ENCODE peak calls at places on chromosomes 4 and X, in five cellular contexts. One of them, this sample, is unnamed.

GRCh38 chr4:173699841-173700475 is 169.9 kb upstream of the HAND2 start:
- DNase-seq in activated effector memory CD4-positive, alpha-beta T cell treated with Interleukin-2 at 50 U/mL for 16 hours: no peak
- DNase-seq in fibroblast of mammary gland: no peak
- DNase-seq in GM19239: no peak
- DNase-seq in LoVo: no peak
- DNase-seq in this sample: no peak

GRCh38 chrX:57156397-57157049 is 19.3 kb upstream of the SPIN2A start:
- DNase-seq in activated effector memory CD4-positive, alpha-beta T cell treated with Interleukin-2 at 50 U/mL for 16 hours: no peak
- DNase-seq in fibroblast of mammary gland: peak
- DNase-seq in GM19239: no peak
- DNase-seq in LoVo: peak
- DNase-seq in this sample: no peak

GRCh38 chr4:103372002-103372558 is 173.9 kb upstream of the CENPE start:
- DNase-seq in activated effector memory CD4-positive, alpha-beta T cell treated with Interleukin-2 at 50 U/mL for 16 hours: no peak
- DNase-seq in fibroblast of mammary gland: no peak
- DNase-seq in GM19239: no peak
- DNase-seq in LoVo: no peak
- DNase-seq in this sample: no peak

GRCh38 chr4:123606946-123607542 is 210.4 kb downstream of the SPRY1 start:
- DNase-seq in activated effector memory CD4-positive, alpha-beta T cell treated with Interleukin-2 at 50 U/mL for 16 hours: no peak
- DNase-seq in fibroblast of mammary gland: no peak
- DNase-seq in GM19239: peak
- DNase-seq in LoVo: no peak
- DNase-seq in this sample: peak

GRCh38 chrX:119647552-119648420 is 41.6 kb upstream of the NKRF start:
- DNase-seq in activated effector memory CD4-positive, alpha-beta T cell treated with Interleukin-2 at 50 U/mL for 16 hours: no peak
- DNase-seq in fibroblast of mammary gland: no peak
- DNase-seq in GM19239: no peak
- DNase-seq in LoVo: no peak
- DNase-seq in this sample: peak

GRCh38 chr4:16067515-16067914 is 16.3 kb downstream of the PROM1 start:
- DNase-seq in activated effector memory CD4-positive, alpha-beta T cell treated with Interleukin-2 at 50 U/mL for 16 hours: no peak
- DNase-seq in fibroblast of mammary gland: peak
- DNase-seq in GM19239: no peak
- DNase-seq in LoVo: no peak
- DNase-seq in this sample: no peak

GRCh38 chr4:15913631-15913970 is 24.9 kb downstream of the FGFBP1 start:
- DNase-seq in activated effector memory CD4-positive, alpha-beta T cell treated with Interleukin-2 at 50 U/mL for 16 hours: no peak
- DNase-seq in fibroblast of mammary gland: peak
- DNase-seq in GM19239: no peak
- DNase-seq in LoVo: no peak
- DNase-seq in this sample: no peak

GRCh38 chr4:169649545-169650226 is 29.3 kb downstream of the CLCN3 start:
- DNase-seq in activated effector memory CD4-positive, alpha-beta T cell treated with Interleukin-2 at 50 U/mL for 16 hours: no peak
- DNase-seq in fibroblast of mammary gland: no peak
- DNase-seq in GM19239: no peak
- DNase-seq in LoVo: no peak
- DNase-seq in this sample: no peak

GRCh38 chr4:143559757-143560147 is 46.2 kb downstream of the SMARCA5 start:
- DNase-seq in activated effector memory CD4-positive, alpha-beta T cell treated with Interleukin-2 at 50 U/mL for 16 hours: no peak
- DNase-seq in fibroblast of mammary gland: peak
- DNase-seq in GM19239: peak
- DNase-seq in LoVo: no peak
- DNase-seq in this sample: peak

GRCh38 chrX:123740006-123740405 is 7.2 kb upstream of the THOC2 start:
- DNase-seq in activated effector memory CD4-positive, alpha-beta T cell treated with Interleukin-2 at 50 U/mL for 16 hours: no peak
- DNase-seq in fibroblast of mammary gland: no peak
- DNase-seq in GM19239: no peak
- DNase-seq in LoVo: no peak
- DNase-seq in this sample: no peak

GRCh38 chr4:99868126-99868596 is 26.1 kb downstream of the LAMTOR3 start:
- DNase-seq in activated effector memory CD4-positive, alpha-beta T cell treated with Interleukin-2 at 50 U/mL for 16 hours: no peak
- DNase-seq in fibroblast of mammary gland: peak
- DNase-seq in GM19239: no peak
- DNase-seq in LoVo: no peak
- DNase-seq in this sample: peak

GRCh38 chrX:69216911-69217310 is 51.7 kb upstream of the PJA1 start:
- DNase-seq in activated effector memory CD4-positive, alpha-beta T cell treated with Interleukin-2 at 50 U/mL for 16 hours: no peak
- DNase-seq in fibroblast of mammary gland: no peak
- DNase-seq in GM19239: no peak
- DNase-seq in LoVo: no peak
- DNase-seq in this sample: no peak

GRCh38 chrX:120459313-120459712 is 9.8 kb downstream of the LAMP2 start:
- DNase-seq in activated effector memory CD4-positive, alpha-beta T cell treated with Interleukin-2 at 50 U/mL for 16 hours: no peak
- DNase-seq in fibroblast of mammary gland: no peak
- DNase-seq in GM19239: no peak
- DNase-seq in LoVo: no peak
- DNase-seq in this sample: no peak

GRCh38 chrX:133415276-133416105 is at the start of gene GPC4:
- DNase-seq in activated effector memory CD4-positive, alpha-beta T cell treated with Interleukin-2 at 50 U/mL for 16 hours: no peak
- DNase-seq in fibroblast of mammary gland: peak
- DNase-seq in GM19239: no peak
- DNase-seq in LoVo: peak
- DNase-seq in this sample: peak

GRCh38 chr4:70027011-70027410 is 1.2 kb upstream of the HTN3 start:
- DNase-seq in activated effector memory CD4-positive, alpha-beta T cell treated with Interleukin-2 at 50 U/mL for 16 hours: no peak
- DNase-seq in fibroblast of mammary gland: no peak
- DNase-seq in GM19239: no peak
- DNase-seq in LoVo: no peak
- DNase-seq in this sample: no peak

GRCh38 chr4:152351080-152351479 is 184.8 kb downstream of the FBXW7 start:
- DNase-seq in activated effector memory CD4-positive, alpha-beta T cell treated with Interleukin-2 at 50 U/mL for 16 hours: no peak
- DNase-seq in fibroblast of mammary gland: no peak
- DNase-seq in GM19239: no peak
- DNase-seq in LoVo: no peak
- DNase-seq in this sample: no peak

GRCh38 chr4:122548452-122548851 is 72.4 kb downstream of the IL21 start:
- DNase-seq in activated effector memory CD4-positive, alpha-beta T cell treated with Interleukin-2 at 50 U/mL for 16 hours: no peak
- DNase-seq in fibroblast of mammary gland: no peak
- DNase-seq in GM19239: no peak
- DNase-seq in LoVo: no peak
- DNase-seq in this sample: no peak

GRCh38 chr4:30821891-30822612 is 101.9 kb downstream of the PCDH7 start:
- DNase-seq in activated effector memory CD4-positive, alpha-beta T cell treated with Interleukin-2 at 50 U/mL for 16 hours: no peak
- DNase-seq in fibroblast of mammary gland: peak
- DNase-seq in GM19239: no peak
- DNase-seq in LoVo: no peak
- DNase-seq in this sample: no peak

GRCh38 chr4:166021617-166022016 is 148.6 kb downstream of the TLL1 start:
- DNase-seq in activated effector memory CD4-positive, alpha-beta T cell treated with Interleukin-2 at 50 U/mL for 16 hours: no peak
- DNase-seq in fibroblast of mammary gland: no peak
- DNase-seq in GM19239: no peak
- DNase-seq in LoVo: no peak
- DNase-seq in this sample: no peak

GRCh38 chr4:158121203-158121586 is 51.6 kb downstream of the GASK1B start:
- DNase-seq in activated effector memory CD4-positive, alpha-beta T cell treated with Interleukin-2 at 50 U/mL for 16 hours: no peak
- DNase-seq in fibroblast of mammary gland: peak
- DNase-seq in GM19239: no peak
- DNase-seq in LoVo: no peak
- DNase-seq in this sample: no peak

GRCh38 chrX:56763556-56764152 is 34.6 kb downstream of the NBDY start:
- DNase-seq in activated effector memory CD4-positive, alpha-beta T cell treated with Interleukin-2 at 50 U/mL for 16 hours: peak
- DNase-seq in fibroblast of mammary gland: peak
- DNase-seq in GM19239: no peak
- DNase-seq in LoVo: no peak
- DNase-seq in this sample: peak

GRCh38 chr4:39020130-39020529 is 12.1 kb downstream of the TMEM156 start:
- DNase-seq in activated effector memory CD4-positive, alpha-beta T cell treated with Interleukin-2 at 50 U/mL for 16 hours: no peak
- DNase-seq in fibroblast of mammary gland: no peak
- DNase-seq in GM19239: no peak
- DNase-seq in LoVo: no peak
- DNase-seq in this sample: no peak

GRCh38 chr4:168654206-168655174 is 157.6 kb downstream of the PALLD start:
- DNase-seq in activated effector memory CD4-positive, alpha-beta T cell treated with Interleukin-2 at 50 U/mL for 16 hours: no peak
- DNase-seq in fibroblast of mammary gland: no peak
- DNase-seq in GM19239: no peak
- DNase-seq in LoVo: peak
- DNase-seq in this sample: no peak

GRCh38 chrX:120308959-120309872 is 2.0 kb downstream of the TMEM255A start:
- DNase-seq in activated effector memory CD4-positive, alpha-beta T cell treated with Interleukin-2 at 50 U/mL for 16 hours: peak
- DNase-seq in fibroblast of mammary gland: peak
- DNase-seq in GM19239: no peak
- DNase-seq in LoVo: no peak
- DNase-seq in this sample: peak

GRCh38 chr4:119084503-119084902 is 51.1 kb upstream of the MYOZ2 start:
- DNase-seq in activated effector memory CD4-positive, alpha-beta T cell treated with Interleukin-2 at 50 U/mL for 16 hours: no peak
- DNase-seq in fibroblast of mammary gland: no peak
- DNase-seq in GM19239: no peak
- DNase-seq in LoVo: no peak
- DNase-seq in this sample: no peak

GRCh38 chrX:115067812-115068211 is 50.4 kb upstream of the IL13RA2 start:
- DNase-seq in activated effector memory CD4-positive, alpha-beta T cell treated with Interleukin-2 at 50 U/mL for 16 hours: no peak
- DNase-seq in fibroblast of mammary gland: peak
- DNase-seq in GM19239: no peak
- DNase-seq in LoVo: no peak
- DNase-seq in this sample: no peak

GRCh38 chrX:30153175-30153880 is 62.0 kb upstream of the MAGEB2 start:
- DNase-seq in activated effector memory CD4-positive, alpha-beta T cell treated with Interleukin-2 at 50 U/mL for 16 hours: no peak
- DNase-seq in fibroblast of mammary gland: no peak
- DNase-seq in GM19239: no peak
- DNase-seq in LoVo: no peak
- DNase-seq in this sample: no peak

GRCh38 chr4:184476660-184477059 is 2.3 kb upstream of the IRF2 start:
- DNase-seq in activated effector memory CD4-positive, alpha-beta T cell treated with Interleukin-2 at 50 U/mL for 16 hours: peak
- DNase-seq in fibroblast of mammary gland: no peak
- DNase-seq in GM19239: no peak
- DNase-seq in LoVo: no peak
- DNase-seq in this sample: peak

GRCh38 chr4:168408620-168409019 is 71.7 kb downstream of the DDX60L start:
- DNase-seq in activated effector memory CD4-positive, alpha-beta T cell treated with Interleukin-2 at 50 U/mL for 16 hours: no peak
- DNase-seq in fibroblast of mammary gland: peak
- DNase-seq in GM19239: no peak
- DNase-seq in LoVo: peak
- DNase-seq in this sample: no peak

GRCh38 chrX:10932842-10933440 is 178.2 kb upstream of the HCCS start:
- DNase-seq in activated effector memory CD4-positive, alpha-beta T cell treated with Interleukin-2 at 50 U/mL for 16 hours: no peak
- DNase-seq in fibroblast of mammary gland: peak
- DNase-seq in GM19239: no peak
- DNase-seq in LoVo: no peak
- DNase-seq in this sample: no peak

This sample was measured in activated T-cell treated with anti-CD3 and anti-CD28 coated beads, Interleukin-2, amount 50 U/mL, for 72 hours.